ENCODE peak calls at places on chromosomes 3 and 15, in six cellular contexts. N is H9, L is AG09319, M is RWPE1, U is K562, S is WERI-Rb-1. A is an unnamed sample.

GRCh38 chr3:101854608-101855304 is 5.4 kb downstream of the NFKBIZ start:
- DNase-seq in M (no peak), N (no peak), U (no peak), S (no peak), L (no peak), A (no peak)

GRCh38 chr15:50182233-50183013 is 427 bp downstream of the SLC27A2 start:
- DNase-seq in U (peak), N (peak), L (no peak), S (peak), M (peak), A (peak)

GRCh38 chr3:73787620-73788019 is 162.9 kb upstream of the PDZRN3 start:
- DNase-seq in M (no peak), L (no peak), N (no peak), S (no peak), U (no peak), A (no peak)

GRCh38 chr3:101809178-101810022 is 30.4 kb downstream of the NXPE3 start:
- DNase-seq in U (peak), N (no peak), L (no peak), S (no peak), M (peak), A (peak)

GRCh38 chr3:4492240-4493007 is 724 bp upstream of the ITPR1 start:
- DNase-seq in U (peak), M (peak), N (peak), L (no peak), S (peak), A (peak)

GRCh38 chr3:150945226-150945625 is 27.3 kb downstream of the CLRN1 start:
- DNase-seq in L (peak), M (peak), S (no peak), U (no peak), N (no peak), A (no peak)

GRCh38 chr15:83380682-83381081 is 66.5 kb upstream of the SH3GL3 start:
- DNase-seq in N (peak), L (no peak), M (peak), U (peak), S (peak), A (peak)

GRCh38 chr3:140920029-140920428 is 21.6 kb upstream of the SLC25A36 start:
- DNase-seq in M (no peak), U (no peak), L (no peak), S (no peak), N (no peak), A (no peak)

GRCh38 chr15:62035256-62035908 is 24.9 kb downstream of the VPS13C start:
- DNase-seq in S (no peak), U (no peak), N (no peak), M (peak), L (no peak), A (no peak)

GRCh38 chr3:58422756-58423324 is 10.8 kb downstream of the PDHB start:
- DNase-seq in U (no peak), S (peak), L (no peak), M (no peak), N (no peak), A (peak)

GRCh38 chr3:147120029-147120428 is 286.3 kb downstream of the ZIC4 start:
- DNase-seq in S (no peak), U (no peak), L (no peak), M (peak), N (no peak), A (no peak)

GRCh38 chr3:12780776-12781175 is 15.7 kb upstream of the CAND2 start:
- DNase-seq in L (no peak), M (no peak), N (no peak), U (no peak), S (no peak), A (no peak)

DNA sequence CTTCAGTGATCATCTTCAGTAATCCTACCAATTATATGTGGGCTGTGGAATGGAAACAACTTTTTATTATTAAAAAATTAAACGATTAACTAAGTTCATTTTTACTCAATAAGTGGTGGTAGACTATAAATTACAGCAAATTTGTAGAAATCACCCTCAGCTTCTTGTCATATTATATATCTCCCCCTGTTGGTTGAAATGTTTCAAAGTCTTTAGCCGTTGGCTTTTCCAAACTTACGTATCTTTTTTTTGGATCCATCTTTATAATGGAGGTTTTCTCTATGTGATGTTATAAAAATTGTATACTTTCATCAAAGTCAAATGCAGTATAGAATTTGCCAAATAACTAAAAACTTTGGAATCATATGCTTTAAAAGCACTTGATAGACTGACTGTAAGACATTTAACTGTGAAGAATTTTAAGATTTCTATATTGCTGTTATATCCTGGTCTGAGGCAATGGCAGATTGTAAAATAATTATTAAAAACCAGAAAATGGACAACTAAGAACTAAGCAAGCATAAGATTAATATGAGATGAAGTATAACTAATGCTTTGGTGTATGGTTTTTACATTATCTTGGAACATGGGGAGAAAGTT is 44.7 kb downstream of the ATP11B start:
- DNase-seq in S (no peak), U (no peak), M (peak), N (no peak), L (no peak), A (no peak)
- TF ChIP-seq CTCF in S (no peak), U (peak), M (no peak), N (peak), L (peak), A (peak)

GRCh38 chr3:38257583-38257982 is 8.0 kb upstream of the SLC22A13 start:
- DNase-seq in S (no peak), N (no peak), L (no peak), M (no peak), U (no peak), A (no peak)

GRCh38 chr3:38254872-38255271 is 10.7 kb upstream of the SLC22A13 start:
- DNase-seq in S (no peak), M (no peak), U (no peak), N (no peak), L (no peak), A (no peak)

GRCh38 chr3:38251197-38251596 is 14.4 kb upstream of the SLC22A13 start:
- DNase-seq in S (no peak), N (no peak), M (no peak), U (no peak), L (no peak), A (no peak)

GRCh38 chr3:38253704-38254103 is 11.9 kb upstream of the SLC22A13 start:
- DNase-seq in L (no peak), U (no peak), N (no peak), S (no peak), M (no peak), A (no peak)

DNA sequence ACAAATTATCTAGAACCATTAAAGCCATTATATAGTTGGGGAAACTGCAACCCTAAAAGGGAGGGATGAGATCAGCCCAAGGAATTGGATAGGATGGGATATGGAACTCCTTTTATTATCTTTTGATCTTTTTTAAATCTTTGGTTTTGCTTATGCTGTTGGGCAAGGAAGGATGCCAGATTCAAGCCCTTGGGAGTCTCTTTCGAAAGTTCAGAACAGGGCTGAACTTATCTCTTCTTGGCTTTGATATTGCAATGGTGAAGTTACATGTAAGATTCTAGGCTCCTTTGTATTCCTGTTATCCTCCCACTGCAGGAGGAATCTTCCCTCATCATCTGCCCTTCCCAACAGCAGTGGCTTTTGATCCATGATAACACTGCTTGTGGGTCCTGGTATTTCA is 10.0 kb upstream of the SLC22A13 start:
- DNase-seq in U (no peak), N (no peak), M (no peak), S (no peak), L (peak), A (no peak)
- TF ChIP-seq CTCF in U (no peak), N (no peak), M (no peak), S (no peak), L (no peak), A (no peak)

GRCh38 chr3:108200024-108200423 is 22.2 kb downstream of the IFT57 start:
- DNase-seq in N (no peak), U (no peak), M (no peak), L (no peak), S (no peak), A (no peak)

GRCh38 chr3:108202080-108202479 is 20.1 kb downstream of the IFT57 start:
- DNase-seq in U (no peak), N (no peak), S (no peak), L (no peak), M (no peak), A (no peak)

GRCh38 chr3:108208831-108209230 is 13.4 kb downstream of the IFT57 start:
- DNase-seq in L (no peak), S (no peak), N (no peak), M (no peak), U (no peak), A (no peak)

GRCh38 chr3:108201258-108201657 is 21.0 kb downstream of the IFT57 start:
- DNase-seq in N (no peak), L (no peak), U (no peak), M (no peak), S (no peak), A (no peak)

DNA sequence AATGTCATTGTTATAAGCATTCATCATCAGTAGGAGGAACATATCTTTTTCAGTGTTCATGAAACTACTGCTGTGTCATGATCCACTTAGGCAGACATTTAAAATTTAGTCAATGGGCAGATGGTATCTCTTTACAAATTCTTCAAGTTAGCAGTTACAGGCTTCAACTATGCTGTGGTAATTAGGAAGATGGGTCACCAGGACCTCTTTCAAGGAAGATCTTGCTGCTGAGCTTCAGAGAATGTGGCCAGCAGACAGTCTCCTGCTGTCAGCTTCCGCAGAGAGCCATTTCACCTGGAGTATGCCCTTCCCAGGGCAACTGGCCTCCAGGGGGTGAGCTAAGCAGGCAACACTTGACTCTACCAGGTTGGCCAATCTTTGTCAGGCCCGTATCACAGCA is 19.4 kb downstream of the IFT57 start:
- DNase-seq in N (peak), L (no peak), S (peak), U (no peak), M (no peak), A (no peak)
- TF ChIP-seq CTCF in N (peak), L (no peak), S (peak), U (no peak), M (no peak), A (no peak)

GRCh38 chr15:46166750-46167149 is 531.9 kb downstream of the SQOR start:
- DNase-seq in L (no peak), S (no peak), M (no peak), N (no peak), U (no peak), A (no peak)
- TF ChIP-seq CTCF in L (no peak), S (no peak), M (no peak), N (peak), U (no peak), A (no peak)

GRCh38 chr15:80093854-80094418 is 34.5 kb downstream of the ZFAND6 start:
- DNase-seq in S (peak), U (peak), N (no peak), L (no peak), M (peak), A (peak)

GRCh38 chr15:80090041-80090440 is 30.6 kb downstream of the ZFAND6 start:
- DNase-seq in U (no peak), M (no peak), L (no peak), N (no peak), S (no peak), A (no peak)

GRCh38 chr15:80095511-80095910 is 36.0 kb downstream of the ZFAND6 start:
- DNase-seq in S (no peak), M (no peak), L (no peak), N (no peak), U (no peak), A (no peak)

GRCh38 chr15:80087104-80087503 is 27.6 kb downstream of the ZFAND6 start:
- DNase-seq in N (no peak), L (no peak), M (no peak), S (no peak), U (no peak), A (no peak)

DNA sequence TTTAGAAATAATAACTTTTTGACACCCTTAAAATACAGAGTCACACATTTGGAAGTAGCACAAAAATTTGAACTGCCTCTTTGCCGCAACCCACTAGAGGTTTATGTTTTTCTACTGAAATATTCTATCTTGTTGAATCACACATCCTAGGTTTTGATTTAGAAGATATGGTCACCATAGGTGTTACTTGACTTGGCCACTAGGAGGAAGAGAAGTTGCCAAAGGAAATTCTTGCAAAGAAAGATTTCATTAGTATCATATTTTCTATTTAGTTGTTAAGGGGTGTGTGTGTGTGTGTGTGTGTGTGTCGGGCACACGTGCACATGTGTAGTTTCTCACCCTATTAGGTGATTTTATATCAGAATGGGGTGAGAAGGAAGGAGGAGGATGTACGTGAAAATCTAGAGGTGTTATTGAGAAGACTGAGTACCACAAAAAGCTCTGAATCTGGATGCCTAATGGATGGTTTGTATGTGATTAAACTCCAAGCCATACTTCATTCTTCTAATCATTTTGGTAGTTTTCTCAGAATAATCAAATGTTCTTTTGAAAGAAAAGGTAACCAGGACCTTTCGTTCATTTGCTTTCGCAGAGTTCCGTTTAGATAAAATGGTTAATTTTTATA is 31.5 kb downstream of the ZFAND6 start:
- DNase-seq in S (no peak), U (peak), M (no peak), N (no peak), L (no peak), A (no peak)
- TF ChIP-seq CTCF in S (peak), U (peak), M (peak), N (peak), L (peak), A (no peak)

A was measured in Calu3.